ENCODE peak calls at places on chromosome 19, in nine cellular contexts. One of them, this sample, is unnamed.

GRCh38 chr19:1513492-1514294 is 874 bp upstream of the ADAMTSL5 start:
- DNase-seq in NCI-H2081 treated with DMSO at 0.1 percent for 48 hours: no peak
- DNase-seq in naive thymus-derived CD8-positive, alpha-beta T cell: peak
- DNase-seq in pons: no peak
- DNase-seq in EL: peak
- DNase-seq in H9: peak
- DNase-seq in hepatocyte: peak
- DNase-seq in cardiac fibroblast: peak
- DNase-seq in activated CD4-positive, alpha-beta T cell treated with anti-CD3 and anti-CD28 coated beads, Interleukin-2, amount 50 U/mL, for 24 hours: peak
- DNase-seq in this sample: peak

GRCh38 chr19:4519521-4520277 is 1.4 kb upstream of the PLIN4 start:
- DNase-seq in EL: no peak
- DNase-seq in pons: peak
- DNase-seq in naive thymus-derived CD8-positive, alpha-beta T cell: no peak
- DNase-seq in cardiac fibroblast: peak
- DNase-seq in hepatocyte: no peak
- DNase-seq in activated CD4-positive, alpha-beta T cell treated with anti-CD3 and anti-CD28 coated beads, Interleukin-2, amount 50 U/mL, for 24 hours: no peak
- DNase-seq in NCI-H2081 treated with DMSO at 0.1 percent for 48 hours: no peak
- DNase-seq in H9: no peak
- DNase-seq in this sample: peak

GRCh38 chr19:1873524-1874473 is 10.4 kb upstream of the KLF16 start:
- DNase-seq in hepatocyte: no peak
- DNase-seq in pons: no peak
- DNase-seq in H9: peak
- DNase-seq in EL: no peak
- DNase-seq in NCI-H2081 treated with DMSO at 0.1 percent for 48 hours: no peak
- DNase-seq in cardiac fibroblast: no peak
- DNase-seq in activated CD4-positive, alpha-beta T cell treated with anti-CD3 and anti-CD28 coated beads, Interleukin-2, amount 50 U/mL, for 24 hours: no peak
- DNase-seq in naive thymus-derived CD8-positive, alpha-beta T cell: no peak
- DNase-seq in this sample: no peak

GRCh38 chr19:13964776-13965175 is 12.5 kb downstream of the DCAF15 start:
- DNase-seq in hepatocyte: no peak
- DNase-seq in NCI-H2081 treated with DMSO at 0.1 percent for 48 hours: no peak
- DNase-seq in EL: peak
- DNase-seq in activated CD4-positive, alpha-beta T cell treated with anti-CD3 and anti-CD28 coated beads, Interleukin-2, amount 50 U/mL, for 24 hours: no peak
- DNase-seq in H9: no peak
- DNase-seq in pons: no peak
- DNase-seq in cardiac fibroblast: no peak
- DNase-seq in naive thymus-derived CD8-positive, alpha-beta T cell: no peak
- DNase-seq in this sample: no peak

GRCh38 chr19:30784850-30785459 is 412.8 kb downstream of the ZNF536 start:
- DNase-seq in H9: peak
- DNase-seq in NCI-H2081 treated with DMSO at 0.1 percent for 48 hours: no peak
- DNase-seq in naive thymus-derived CD8-positive, alpha-beta T cell: peak
- DNase-seq in EL: peak
- DNase-seq in pons: peak
- DNase-seq in activated CD4-positive, alpha-beta T cell treated with anti-CD3 and anti-CD28 coated beads, Interleukin-2, amount 50 U/mL, for 24 hours: peak
- DNase-seq in hepatocyte: peak
- DNase-seq in cardiac fibroblast: peak
- DNase-seq in this sample: no peak

GRCh38 chr19:15934332-15935078 is at the start of gene CYP4F11:
- DNase-seq in pons: peak
- DNase-seq in activated CD4-positive, alpha-beta T cell treated with anti-CD3 and anti-CD28 coated beads, Interleukin-2, amount 50 U/mL, for 24 hours: no peak
- DNase-seq in cardiac fibroblast: peak
- DNase-seq in H9: no peak
- DNase-seq in NCI-H2081 treated with DMSO at 0.1 percent for 48 hours: no peak
- DNase-seq in naive thymus-derived CD8-positive, alpha-beta T cell: no peak
- DNase-seq in hepatocyte: no peak
- DNase-seq in EL: no peak
- DNase-seq in this sample: no peak

GRCh38 chr19:47483800-47484690 is at the start of gene KPTN:
- DNase-seq in H9: peak
- DNase-seq in cardiac fibroblast: peak
- DNase-seq in hepatocyte: peak
- DNase-seq in naive thymus-derived CD8-positive, alpha-beta T cell: peak
- DNase-seq in activated CD4-positive, alpha-beta T cell treated with anti-CD3 and anti-CD28 coated beads, Interleukin-2, amount 50 U/mL, for 24 hours: peak
- DNase-seq in pons: peak
- DNase-seq in NCI-H2081 treated with DMSO at 0.1 percent for 48 hours: peak
- DNase-seq in EL: peak
- DNase-seq in this sample: peak

GRCh38 chr19:44032001-44032610 is 6.9 kb downstream of the ZNF222 start:
- DNase-seq in pons: no peak
- DNase-seq in H9: no peak
- DNase-seq in cardiac fibroblast: no peak
- DNase-seq in hepatocyte: no peak
- DNase-seq in NCI-H2081 treated with DMSO at 0.1 percent for 48 hours: no peak
- DNase-seq in activated CD4-positive, alpha-beta T cell treated with anti-CD3 and anti-CD28 coated beads, Interleukin-2, amount 50 U/mL, for 24 hours: no peak
- DNase-seq in naive thymus-derived CD8-positive, alpha-beta T cell: no peak
- DNase-seq in EL: no peak
- DNase-seq in this sample: peak

GRCh38 chr19:4571305-4571917 is 11.9 kb upstream of the SEMA6B start:
- DNase-seq in naive thymus-derived CD8-positive, alpha-beta T cell: no peak
- DNase-seq in activated CD4-positive, alpha-beta T cell treated with anti-CD3 and anti-CD28 coated beads, Interleukin-2, amount 50 U/mL, for 24 hours: no peak
- DNase-seq in EL: no peak
- DNase-seq in cardiac fibroblast: peak
- DNase-seq in pons: no peak
- DNase-seq in NCI-H2081 treated with DMSO at 0.1 percent for 48 hours: no peak
- DNase-seq in H9: no peak
- DNase-seq in hepatocyte: peak
- DNase-seq in this sample: no peak

GRCh38 chr19:32767951-32768679 is 48.5 kb downstream of the TDRD12 start:
- DNase-seq in H9: no peak
- DNase-seq in pons: no peak
- DNase-seq in hepatocyte: no peak
- DNase-seq in EL: no peak
- DNase-seq in NCI-H2081 treated with DMSO at 0.1 percent for 48 hours: no peak
- DNase-seq in activated CD4-positive, alpha-beta T cell treated with anti-CD3 and anti-CD28 coated beads, Interleukin-2, amount 50 U/mL, for 24 hours: no peak
- DNase-seq in cardiac fibroblast: no peak
- DNase-seq in naive thymus-derived CD8-positive, alpha-beta T cell: no peak
- DNase-seq in this sample: no peak

GRCh38 chr19:27846944-27847343 is 1366.0 kb downstream of the UQCRFS1 start:
- DNase-seq in pons: no peak
- DNase-seq in NCI-H2081 treated with DMSO at 0.1 percent for 48 hours: no peak
- DNase-seq in naive thymus-derived CD8-positive, alpha-beta T cell: no peak
- DNase-seq in cardiac fibroblast: no peak
- DNase-seq in EL: no peak
- DNase-seq in H9: no peak
- DNase-seq in hepatocyte: no peak
- DNase-seq in activated CD4-positive, alpha-beta T cell treated with anti-CD3 and anti-CD28 coated beads, Interleukin-2, amount 50 U/mL, for 24 hours: no peak
- DNase-seq in this sample: no peak

GRCh38 chr19:43592800-43593350 is 3.1 kb downstream of the IRGQ start:
- DNase-seq in NCI-H2081 treated with DMSO at 0.1 percent for 48 hours: no peak
- DNase-seq in EL: no peak
- DNase-seq in naive thymus-derived CD8-positive, alpha-beta T cell: no peak
- DNase-seq in activated CD4-positive, alpha-beta T cell treated with anti-CD3 and anti-CD28 coated beads, Interleukin-2, amount 50 U/mL, for 24 hours: no peak
- DNase-seq in H9: no peak
- DNase-seq in cardiac fibroblast: no peak
- DNase-seq in pons: no peak
- DNase-seq in hepatocyte: no peak
- DNase-seq in this sample: no peak

GRCh38 chr19:41206926-41207750 is 11.9 kb upstream of the AXL start:
- DNase-seq in naive thymus-derived CD8-positive, alpha-beta T cell: no peak
- DNase-seq in H9: peak
- DNase-seq in cardiac fibroblast: peak
- DNase-seq in hepatocyte: no peak
- DNase-seq in activated CD4-positive, alpha-beta T cell treated with anti-CD3 and anti-CD28 coated beads, Interleukin-2, amount 50 U/mL, for 24 hours: no peak
- DNase-seq in NCI-H2081 treated with DMSO at 0.1 percent for 48 hours: no peak
- DNase-seq in EL: no peak
- DNase-seq in pons: no peak
- DNase-seq in this sample: no peak

GRCh38 chr19:18117692-18118378 is 20.3 kb downstream of the MAST3 start:
- DNase-seq in naive thymus-derived CD8-positive, alpha-beta T cell: peak
- DNase-seq in EL: peak
- DNase-seq in pons: peak
- DNase-seq in H9: peak
- DNase-seq in hepatocyte: peak
- DNase-seq in cardiac fibroblast: peak
- DNase-seq in activated CD4-positive, alpha-beta T cell treated with anti-CD3 and anti-CD28 coated beads, Interleukin-2, amount 50 U/mL, for 24 hours: peak
- DNase-seq in NCI-H2081 treated with DMSO at 0.1 percent for 48 hours: no peak
- DNase-seq in this sample: peak

GRCh38 chr19:12955996-12956395 is 1.0 kb downstream of the GADD45GIP1 start:
- DNase-seq in pons: no peak
- DNase-seq in activated CD4-positive, alpha-beta T cell treated with anti-CD3 and anti-CD28 coated beads, Interleukin-2, amount 50 U/mL, for 24 hours: no peak
- DNase-seq in EL: no peak
- DNase-seq in NCI-H2081 treated with DMSO at 0.1 percent for 48 hours: no peak
- DNase-seq in cardiac fibroblast: no peak
- DNase-seq in H9: no peak
- DNase-seq in hepatocyte: no peak
- DNase-seq in naive thymus-derived CD8-positive, alpha-beta T cell: no peak
- DNase-seq in this sample: no peak

GRCh38 chr19:3359850-3360493 is 6.4 kb upstream of the NFIC start:
- DNase-seq in pons: no peak
- DNase-seq in naive thymus-derived CD8-positive, alpha-beta T cell: peak
- DNase-seq in hepatocyte: peak
- DNase-seq in cardiac fibroblast: no peak
- DNase-seq in H9: no peak
- DNase-seq in NCI-H2081 treated with DMSO at 0.1 percent for 48 hours: no peak
- DNase-seq in EL: no peak
- DNase-seq in activated CD4-positive, alpha-beta T cell treated with anti-CD3 and anti-CD28 coated beads, Interleukin-2, amount 50 U/mL, for 24 hours: no peak
- DNase-seq in this sample: no peak

GRCh38 chr19:28063702-28064101 is 1149.2 kb downstream of the UQCRFS1 start:
- DNase-seq in cardiac fibroblast: no peak
- DNase-seq in NCI-H2081 treated with DMSO at 0.1 percent for 48 hours: no peak
- DNase-seq in activated CD4-positive, alpha-beta T cell treated with anti-CD3 and anti-CD28 coated beads, Interleukin-2, amount 50 U/mL, for 24 hours: no peak
- DNase-seq in naive thymus-derived CD8-positive, alpha-beta T cell: no peak
- DNase-seq in EL: no peak
- DNase-seq in pons: no peak
- DNase-seq in hepatocyte: no peak
- DNase-seq in H9: no peak
- DNase-seq in this sample: no peak

GRCh38 chr19:1360818-1361461 is 22.8 kb upstream of the NDUFS7 start:
- DNase-seq in H9: no peak
- DNase-seq in naive thymus-derived CD8-positive, alpha-beta T cell: no peak
- DNase-seq in cardiac fibroblast: peak
- DNase-seq in NCI-H2081 treated with DMSO at 0.1 percent for 48 hours: no peak
- DNase-seq in EL: peak
- DNase-seq in pons: peak
- DNase-seq in hepatocyte: peak
- DNase-seq in activated CD4-positive, alpha-beta T cell treated with anti-CD3 and anti-CD28 coated beads, Interleukin-2, amount 50 U/mL, for 24 hours: no peak
- DNase-seq in this sample: peak

GRCh38 chr19:37468961-37469777 is at the start of gene ZNF570:
- DNase-seq in NCI-H2081 treated with DMSO at 0.1 percent for 48 hours: peak
- DNase-seq in H9: peak
- DNase-seq in pons: peak
- DNase-seq in hepatocyte: peak
- DNase-seq in EL: peak
- DNase-seq in naive thymus-derived CD8-positive, alpha-beta T cell: peak
- DNase-seq in cardiac fibroblast: peak
- DNase-seq in activated CD4-positive, alpha-beta T cell treated with anti-CD3 and anti-CD28 coated beads, Interleukin-2, amount 50 U/mL, for 24 hours: peak
- DNase-seq in this sample: peak

GRCh38 chr19:18009412-18010066 is 1.6 kb downstream of the ARRDC2 start:
- DNase-seq in NCI-H2081 treated with DMSO at 0.1 percent for 48 hours: no peak
- DNase-seq in EL: peak
- DNase-seq in hepatocyte: no peak
- DNase-seq in naive thymus-derived CD8-positive, alpha-beta T cell: no peak
- DNase-seq in H9: no peak
- DNase-seq in pons: no peak
- DNase-seq in cardiac fibroblast: no peak
- DNase-seq in activated CD4-positive, alpha-beta T cell treated with anti-CD3 and anti-CD28 coated beads, Interleukin-2, amount 50 U/mL, for 24 hours: no peak
- DNase-seq in this sample: no peak

GRCh38 chr19:10503002-10503789 is at the start of gene KEAP1:
- DNase-seq in hepatocyte: peak
- DNase-seq in H9: peak
- DNase-seq in cardiac fibroblast: peak
- DNase-seq in pons: no peak
- DNase-seq in naive thymus-derived CD8-positive, alpha-beta T cell: no peak
- DNase-seq in EL: peak
- DNase-seq in activated CD4-positive, alpha-beta T cell treated with anti-CD3 and anti-CD28 coated beads, Interleukin-2, amount 50 U/mL, for 24 hours: no peak
- DNase-seq in NCI-H2081 treated with DMSO at 0.1 percent for 48 hours: no peak
- DNase-seq in this sample: peak

GRCh38 chr19:51103811-51104470 is 4.3 kb downstream of the CTU1 start:
- DNase-seq in activated CD4-positive, alpha-beta T cell treated with anti-CD3 and anti-CD28 coated beads, Interleukin-2, amount 50 U/mL, for 24 hours: no peak
- DNase-seq in NCI-H2081 treated with DMSO at 0.1 percent for 48 hours: no peak
- DNase-seq in H9: no peak
- DNase-seq in cardiac fibroblast: no peak
- DNase-seq in naive thymus-derived CD8-positive, alpha-beta T cell: no peak
- DNase-seq in hepatocyte: no peak
- DNase-seq in pons: no peak
- DNase-seq in EL: no peak
- DNase-seq in this sample: no peak

GRCh38 chr19:10766681-10767201 is 48.9 kb downstream of the DNM2 start:
- DNase-seq in cardiac fibroblast: peak
- DNase-seq in pons: no peak
- DNase-seq in NCI-H2081 treated with DMSO at 0.1 percent for 48 hours: peak
- DNase-seq in activated CD4-positive, alpha-beta T cell treated with anti-CD3 and anti-CD28 coated beads, Interleukin-2, amount 50 U/mL, for 24 hours: no peak
- DNase-seq in H9: no peak
- DNase-seq in EL: no peak
- DNase-seq in naive thymus-derived CD8-positive, alpha-beta T cell: no peak
- DNase-seq in hepatocyte: no peak
- DNase-seq in this sample: peak

GRCh38 chr19:10654610-10655456 is 687 bp downstream of the ILF3 start:
- DNase-seq in hepatocyte: peak
- DNase-seq in activated CD4-positive, alpha-beta T cell treated with anti-CD3 and anti-CD28 coated beads, Interleukin-2, amount 50 U/mL, for 24 hours: peak
- DNase-seq in EL: peak
- DNase-seq in cardiac fibroblast: peak
- DNase-seq in H9: peak
- DNase-seq in NCI-H2081 treated with DMSO at 0.1 percent for 48 hours: no peak
- DNase-seq in pons: peak
- DNase-seq in naive thymus-derived CD8-positive, alpha-beta T cell: no peak
- DNase-seq in this sample: no peak

GRCh38 chr19:53881482-53882390 is at the start of gene PRKCG:
- DNase-seq in hepatocyte: peak
- DNase-seq in EL: peak
- DNase-seq in H9: peak
- DNase-seq in activated CD4-positive, alpha-beta T cell treated with anti-CD3 and anti-CD28 coated beads, Interleukin-2, amount 50 U/mL, for 24 hours: no peak
- DNase-seq in cardiac fibroblast: no peak
- DNase-seq in pons: no peak
- DNase-seq in naive thymus-derived CD8-positive, alpha-beta T cell: peak
- DNase-seq in NCI-H2081 treated with DMSO at 0.1 percent for 48 hours: no peak
- DNase-seq in this sample: no peak

GRCh38 chr19:56309511-56310185 is 5.0 kb downstream of the ZSCAN5A start:
- DNase-seq in EL: peak
- DNase-seq in pons: no peak
- DNase-seq in H9: peak
- DNase-seq in NCI-H2081 treated with DMSO at 0.1 percent for 48 hours: no peak
- DNase-seq in cardiac fibroblast: peak
- DNase-seq in hepatocyte: peak
- DNase-seq in naive thymus-derived CD8-positive, alpha-beta T cell: peak
- DNase-seq in activated CD4-positive, alpha-beta T cell treated with anti-CD3 and anti-CD28 coated beads, Interleukin-2, amount 50 U/mL, for 24 hours: peak
- DNase-seq in this sample: peak

GRCh38 chr19:46109876-46110275 is 14.6 kb downstream of the IGFL3 start:
- DNase-seq in cardiac fibroblast: no peak
- DNase-seq in naive thymus-derived CD8-positive, alpha-beta T cell: no peak
- DNase-seq in activated CD4-positive, alpha-beta T cell treated with anti-CD3 and anti-CD28 coated beads, Interleukin-2, amount 50 U/mL, for 24 hours: no peak
- DNase-seq in pons: no peak
- DNase-seq in EL: no peak
- DNase-seq in hepatocyte: no peak
- DNase-seq in H9: no peak
- DNase-seq in NCI-H2081 treated with DMSO at 0.1 percent for 48 hours: no peak
- DNase-seq in this sample: no peak

GRCh38 chr19:33039815-33040214 is 24.9 kb downstream of the RHPN2 start:
- DNase-seq in H9: no peak
- DNase-seq in NCI-H2081 treated with DMSO at 0.1 percent for 48 hours: no peak
- DNase-seq in activated CD4-positive, alpha-beta T cell treated with anti-CD3 and anti-CD28 coated beads, Interleukin-2, amount 50 U/mL, for 24 hours: no peak
- DNase-seq in hepatocyte: no peak
- DNase-seq in cardiac fibroblast: no peak
- DNase-seq in naive thymus-derived CD8-positive, alpha-beta T cell: no peak
- DNase-seq in pons: no peak
- DNase-seq in EL: no peak
- DNase-seq in this sample: no peak

GRCh38 chr19:10209305-10209704 is 14.6 kb upstream of the DNMT1 start:
- DNase-seq in activated CD4-positive, alpha-beta T cell treated with anti-CD3 and anti-CD28 coated beads, Interleukin-2, amount 50 U/mL, for 24 hours: no peak
- DNase-seq in NCI-H2081 treated with DMSO at 0.1 percent for 48 hours: no peak
- DNase-seq in pons: no peak
- DNase-seq in naive thymus-derived CD8-positive, alpha-beta T cell: no peak
- DNase-seq in EL: peak
- DNase-seq in H9: no peak
- DNase-seq in cardiac fibroblast: peak
- DNase-seq in hepatocyte: no peak
- DNase-seq in this sample: peak

This sample was measured in amniotic epithelial cell.